ENCODE peak calls at places on chromosome 19, in six cellular contexts. One of them, this sample, is unnamed.

GRCh38 chr19:55230329-55230728 is 1.8 kb upstream of the TMEM86B start:
- DNase-seq in ovary: no peak
- DNase-seq in A549: no peak
- DNase-seq in uterus: no peak
- DNase-seq in Peyer's patch: no peak
- DNase-seq in adrenal gland: no peak
- DNase-seq in this sample: no peak

GRCh38 chr19:58328999-58329398 is 2.2 kb downstream of the ZSCAN22 start:
- DNase-seq in ovary: no peak
- DNase-seq in A549: peak; percentile 44
- DNase-seq in Peyer's patch: no peak
- DNase-seq in uterus: no peak
- DNase-seq in adrenal gland: no peak
- DNase-seq in this sample: no peak

GRCh38 chr19:46723023-46723461 is 6.1 kb upstream of the PRKD2 start:
- DNase-seq in uterus: no peak
- DNase-seq in adrenal gland: no peak
- DNase-seq in A549: no peak
- DNase-seq in Peyer's patch: no peak
- DNase-seq in ovary: no peak
- DNase-seq in this sample: no peak

GRCh38 chr19:11482384-11483050 is 1.7 kb upstream of the ELAVL3 start:
- DNase-seq in ovary: peak; percentile 73
- DNase-seq in Peyer's patch: peak; percentile 81
- DNase-seq in A549: peak; percentile 84
- DNase-seq in adrenal gland: peak; percentile 79
- DNase-seq in uterus: peak; percentile 62
- DNase-seq in this sample: peak; percentile 79

GRCh38 chr19:1854542-1855039 is 6.3 kb upstream of the REXO1 start:
- DNase-seq in ovary: no peak
- DNase-seq in Peyer's patch: no peak
- DNase-seq in adrenal gland: peak; percentile 75
- DNase-seq in A549: no peak
- DNase-seq in uterus: no peak
- DNase-seq in this sample: peak; percentile 59

GRCh38 chr19:34505321-34506025 is 23.9 kb downstream of the WTIP start:
- DNase-seq in uterus: no peak
- DNase-seq in A549: no peak
- DNase-seq in adrenal gland: no peak
- DNase-seq in ovary: no peak
- DNase-seq in Peyer's patch: no peak
- DNase-seq in this sample: no peak

GRCh38 chr19:11421607-11422098 is 2.5 kb upstream of the RGL3 start:
- DNase-seq in uterus: no peak
- DNase-seq in ovary: no peak
- DNase-seq in A549: peak; percentile 6
- DNase-seq in adrenal gland: peak; percentile 67
- DNase-seq in Peyer's patch: no peak
- DNase-seq in this sample: peak; percentile 68

GRCh38 chr19:903266-903797 is 9.7 kb downstream of the R3HDM4 start:
- DNase-seq in uterus: no peak
- DNase-seq in A549: no peak
- DNase-seq in ovary: no peak
- DNase-seq in adrenal gland: no peak
- DNase-seq in Peyer's patch: no peak
- DNase-seq in this sample: no peak

GRCh38 chr19:47820410-47820809 is 1.3 kb upstream of the CRX start:
- DNase-seq in Peyer's patch: no peak
- DNase-seq in adrenal gland: no peak
- DNase-seq in ovary: no peak
- DNase-seq in uterus: no peak
- DNase-seq in A549: no peak
- DNase-seq in this sample: no peak
- H3K27ac ChIP-seq in Peyer's patch: no peak overlapping the region
- H3K27ac ChIP-seq in adrenal gland: no peak overlapping the region
- H3K27ac ChIP-seq in ovary: no peak overlapping the region
- H3K27ac ChIP-seq in uterus: no peak overlapping the region
- H3K27ac ChIP-seq in A549: no peak overlapping the region
- H3K27ac ChIP-seq in this sample: no peak overlapping the region

DNA sequence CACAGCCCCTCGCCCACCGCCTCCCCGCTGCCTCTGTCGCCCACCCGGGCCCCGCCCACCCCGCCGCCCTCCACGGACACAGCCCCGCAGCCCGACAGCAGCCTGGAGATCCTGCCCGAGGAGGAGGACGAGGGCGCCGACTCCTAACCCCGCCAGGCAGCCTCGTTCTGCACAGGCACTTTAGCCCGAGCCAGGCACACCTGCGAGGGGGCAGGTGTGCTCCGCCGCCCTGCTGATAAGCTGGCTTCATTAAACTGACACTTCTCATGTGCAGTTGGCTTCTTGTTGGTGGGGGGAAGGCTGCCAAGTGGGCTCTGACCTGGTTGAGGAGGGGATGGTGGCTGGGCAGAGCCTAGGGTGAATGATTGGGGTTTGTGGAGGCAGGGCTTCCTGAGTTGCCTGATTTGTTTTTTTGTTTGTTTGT is 8.2 kb downstream of the IL4I1 start:
- DNase-seq in adrenal gland: no peak
- DNase-seq in ovary: no peak
- DNase-seq in uterus: no peak
- DNase-seq in Peyer's patch: no peak
- DNase-seq in A549: no peak
- DNase-seq in this sample: no peak
- H3K4me3 ChIP-seq in adrenal gland: no peak overlapping the region
- H3K4me3 ChIP-seq in ovary: no peak overlapping the region
- H3K4me3 ChIP-seq in uterus: no peak overlapping the region
- H3K4me3 ChIP-seq in Peyer's patch: no peak overlapping the region
- H3K4me3 ChIP-seq in A549: no peak overlapping the region
- H3K4me3 ChIP-seq in this sample: no peak overlapping the region

GRCh38 chr19:7349961-7350711 is 1.4 kb downstream of the ARHGEF18 start:
- DNase-seq in Peyer's patch: peak; percentile 89
- DNase-seq in ovary: no peak
- DNase-seq in A549: no peak
- DNase-seq in adrenal gland: no peak
- DNase-seq in uterus: no peak
- DNase-seq in this sample: no peak
- TF ChIP-seq POLR2A in Peyer's patch: no peak
- TF ChIP-seq POLR2A in ovary: no peak
- TF ChIP-seq POLR2A in A549: no peak
- TF ChIP-seq POLR2A in adrenal gland: no peak
- TF ChIP-seq POLR2A in uterus: no peak
- TF ChIP-seq POLR2A in this sample: no peak

GRCh38 chr19:13839938-13840750 is 36.8 kb upstream of the NANOS3 start:
- DNase-seq in ovary: peak; percentile 46
- DNase-seq in adrenal gland: peak; percentile 50
- DNase-seq in Peyer's patch: peak; percentile 44
- DNase-seq in A549: peak; percentile 66
- DNase-seq in uterus: peak; percentile 62
- DNase-seq in this sample: peak; percentile 72

GRCh38 chr19:13839193-13839937 is 37.6 kb upstream of the NANOS3 start:
- DNase-seq in adrenal gland: peak; percentile 88
- DNase-seq in ovary: peak; percentile 71
- DNase-seq in A549: peak; percentile 57
- DNase-seq in uterus: peak; percentile 86
- DNase-seq in Peyer's patch: peak; percentile 81
- DNase-seq in this sample: peak; percentile 92

GRCh38 chr19:13838943-13839192 is 38.1 kb upstream of the NANOS3 start:
- DNase-seq in adrenal gland: no peak
- DNase-seq in Peyer's patch: no peak
- DNase-seq in uterus: no peak
- DNase-seq in ovary: no peak
- DNase-seq in A549: no peak
- DNase-seq in this sample: no peak

GRCh38 chr19:13835791-13836723 is 40.8 kb downstream of the ZSWIM4 start:
- DNase-seq in uterus: peak; percentile 50
- DNase-seq in adrenal gland: peak; percentile 66
- DNase-seq in A549: peak; percentile 78
- DNase-seq in ovary: no peak
- DNase-seq in Peyer's patch: no peak
- DNase-seq in this sample: peak; percentile 75

DNA sequence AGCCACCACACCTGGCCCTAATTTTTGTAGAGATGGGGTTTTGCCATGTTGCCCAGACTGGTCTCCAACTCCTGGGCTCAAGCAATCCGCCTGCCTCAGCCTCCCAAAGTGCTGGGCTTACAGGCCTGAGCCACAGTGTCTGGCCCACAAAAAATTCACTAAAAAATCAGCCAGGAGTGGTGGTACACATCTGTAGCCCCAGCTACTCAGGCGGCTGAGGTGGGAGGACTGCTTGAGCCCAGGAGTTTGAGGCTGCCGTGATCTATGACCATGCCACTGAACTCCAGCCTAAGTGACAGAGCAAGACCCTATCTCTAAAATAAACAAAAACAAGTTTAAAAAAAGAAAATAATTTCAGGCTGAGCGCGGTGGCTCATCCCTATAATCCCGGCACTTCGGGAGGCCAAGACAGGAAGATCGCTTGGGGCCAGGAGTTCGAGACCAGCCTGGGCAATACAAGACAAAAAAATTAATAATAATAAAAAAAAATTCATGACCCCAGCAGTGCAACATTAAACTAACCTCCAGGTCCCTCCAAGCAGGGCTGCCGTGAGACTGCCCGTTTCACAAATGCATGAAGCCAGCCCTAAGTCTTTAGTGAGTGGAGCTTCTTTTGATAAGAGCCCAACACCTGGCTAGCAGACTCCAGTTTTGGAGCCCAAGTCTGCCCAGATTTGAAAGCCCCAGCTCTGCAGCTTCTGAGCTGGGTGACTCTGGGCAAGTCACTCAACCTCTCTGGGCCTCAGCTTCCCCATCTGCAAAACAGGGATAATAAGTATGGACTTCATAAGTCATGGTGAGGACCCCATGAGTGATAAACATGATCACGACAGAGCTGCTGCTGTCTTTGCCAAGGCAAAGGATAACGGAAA is 38.6 kb upstream of the NANOS3 start:
- DNase-seq in A549: no peak
- DNase-seq in Peyer's patch: no peak
- DNase-seq in adrenal gland: no peak
- DNase-seq in ovary: no peak
- DNase-seq in uterus: no peak
- DNase-seq in this sample: no peak
- H3K27ac ChIP-seq in A549: peak overlapping the region; percentile 100
- H3K27ac ChIP-seq in Peyer's patch: peak overlapping the region; percentile 99
- H3K27ac ChIP-seq in adrenal gland: peak overlapping the region; percentile 90
- H3K27ac ChIP-seq in ovary: peak overlapping the region; percentile 68
- H3K27ac ChIP-seq in uterus: peak overlapping the region; percentile 99
- H3K27ac ChIP-seq in this sample: peak overlapping the region; percentile 98

GRCh38 chr19:32265991-32266390 is 79.4 kb upstream of the ZNF507 start:
- DNase-seq in ovary: no peak
- DNase-seq in Peyer's patch: no peak
- DNase-seq in uterus: no peak
- DNase-seq in adrenal gland: no peak
- DNase-seq in A549: no peak
- DNase-seq in this sample: no peak

GRCh38 chr19:32268381-32268780 is 77.0 kb upstream of the ZNF507 start:
- DNase-seq in adrenal gland: no peak
- DNase-seq in ovary: no peak
- DNase-seq in uterus: no peak
- DNase-seq in Peyer's patch: no peak
- DNase-seq in A549: no peak
- DNase-seq in this sample: no peak

GRCh38 chr19:32269831-32270230 is 75.6 kb upstream of the ZNF507 start:
- DNase-seq in Peyer's patch: no peak
- DNase-seq in adrenal gland: no peak
- DNase-seq in A549: no peak
- DNase-seq in uterus: no peak
- DNase-seq in ovary: no peak
- DNase-seq in this sample: no peak

GRCh38 chr19:32264568-32264967 is 80.8 kb upstream of the ZNF507 start:
- DNase-seq in uterus: no peak
- DNase-seq in Peyer's patch: no peak
- DNase-seq in A549: no peak
- DNase-seq in ovary: no peak
- DNase-seq in adrenal gland: no peak
- DNase-seq in this sample: no peak

GRCh38 chr19:32266453-32266852 is 79.0 kb upstream of the ZNF507 start:
- DNase-seq in uterus: no peak
- DNase-seq in A549: no peak
- DNase-seq in Peyer's patch: no peak
- DNase-seq in ovary: no peak
- DNase-seq in adrenal gland: no peak
- DNase-seq in this sample: no peak
- H3K4me3 ChIP-seq in uterus: no peak overlapping the region
- H3K4me3 ChIP-seq in A549: no peak overlapping the region
- H3K4me3 ChIP-seq in Peyer's patch: no peak overlapping the region
- H3K4me3 ChIP-seq in ovary: no peak overlapping the region
- H3K4me3 ChIP-seq in adrenal gland: no peak overlapping the region
- H3K4me3 ChIP-seq in this sample: no peak overlapping the region

GRCh38 chr19:4910594-4911273 is 1.4 kb downstream of the UHRF1 start:
- DNase-seq in A549: peak; percentile 45
- DNase-seq in adrenal gland: no peak
- DNase-seq in uterus: no peak
- DNase-seq in ovary: no peak
- DNase-seq in Peyer's patch: peak; percentile 41
- DNase-seq in this sample: no peak
- TF ChIP-seq POLR2A in A549: no peak
- TF ChIP-seq POLR2A in adrenal gland: no peak
- TF ChIP-seq POLR2A in uterus: no peak
- TF ChIP-seq POLR2A in ovary: no peak
- TF ChIP-seq POLR2A in Peyer's patch: no peak
- TF ChIP-seq POLR2A in this sample: no peak

DNA sequence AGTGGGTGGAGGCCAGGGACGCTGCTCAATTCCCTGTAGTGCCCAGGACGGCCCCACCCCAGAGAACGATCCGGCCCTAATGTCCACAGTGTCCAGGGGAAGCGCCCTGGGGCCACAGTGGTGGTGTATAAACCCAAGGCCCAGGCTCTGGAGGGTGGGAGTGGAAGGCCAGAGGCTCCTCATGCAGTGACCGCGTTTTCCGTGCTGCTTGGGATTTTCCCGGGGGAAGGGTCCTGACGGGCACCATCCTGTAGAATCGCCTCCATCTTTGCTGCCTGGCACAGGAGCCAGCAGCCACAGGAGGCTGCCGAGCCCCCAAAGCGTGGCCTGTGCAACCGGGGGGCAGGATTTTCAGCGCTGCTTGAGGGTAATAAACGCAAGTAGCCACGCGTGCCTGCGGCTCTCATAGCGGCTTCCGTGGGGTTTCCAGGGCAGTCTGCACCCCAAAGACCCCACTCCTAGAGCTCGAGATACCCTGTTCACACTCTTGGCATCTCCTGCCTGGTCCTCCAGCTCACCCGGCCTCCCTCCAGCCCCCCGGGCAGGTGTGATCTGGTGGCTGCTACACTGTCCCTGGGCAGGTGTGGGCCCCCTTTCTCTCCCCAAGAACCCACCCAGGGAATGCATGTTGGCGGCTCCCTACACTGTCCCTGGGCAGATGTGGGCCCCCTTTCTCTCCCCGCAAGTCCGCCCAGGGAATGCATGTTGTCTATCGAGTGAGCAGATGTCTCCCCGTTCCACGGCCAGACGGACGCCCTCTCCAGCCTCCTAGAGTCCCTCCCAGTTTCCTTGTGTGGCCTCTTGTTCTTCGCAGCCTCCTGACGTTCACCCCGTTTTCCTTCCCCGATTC is 2.2 kb downstream of the NCLN start:
- DNase-seq in adrenal gland: no peak
- DNase-seq in A549: no peak
- DNase-seq in Peyer's patch: no peak
- DNase-seq in ovary: no peak
- DNase-seq in uterus: no peak
- DNase-seq in this sample: no peak
- H3K27ac ChIP-seq in adrenal gland: no peak overlapping the region
- H3K27ac ChIP-seq in A549: no peak overlapping the region
- H3K27ac ChIP-seq in Peyer's patch: peak overlapping the region; percentile 68
- H3K27ac ChIP-seq in ovary: no peak overlapping the region
- H3K27ac ChIP-seq in uterus: no peak overlapping the region
- H3K27ac ChIP-seq in this sample: no peak overlapping the region

GRCh38 chr19:17107546-17108452 is 32.2 kb downstream of the MYO9B start:
- DNase-seq in A549: peak; percentile 86
- DNase-seq in Peyer's patch: no peak
- DNase-seq in adrenal gland: peak; percentile 97
- DNase-seq in uterus: peak; percentile 96
- DNase-seq in ovary: peak; percentile 52
- DNase-seq in this sample: peak; percentile 70
- H3K4me3 ChIP-seq in A549: peak overlapping the region; percentile 17
- H3K4me3 ChIP-seq in Peyer's patch: no peak overlapping the region
- H3K4me3 ChIP-seq in adrenal gland: no peak overlapping the region
- H3K4me3 ChIP-seq in uterus: peak overlapping the region; percentile 12
- H3K4me3 ChIP-seq in ovary: no peak overlapping the region
- H3K4me3 ChIP-seq in this sample: no peak overlapping the region